ENCODE peak calls at places on chromosome 22, in eight cellular contexts. One of them, this sample, is unnamed.

GRCh38 chr22:24156915-24157782 is 24.1 kb upstream of the SUSD2 start:
- DNase-seq in mucosa of descending colon: peak; percentile 96
- DNase-seq in heart left ventricle: peak; percentile 91
- DNase-seq in RWPE1: peak; percentile 71
- DNase-seq in H1: peak; percentile 80
- DNase-seq in GM20000: peak; percentile 96
- DNase-seq in A549: peak; percentile 86
- DNase-seq in CD8-positive, alpha-beta T cell: peak; percentile 91
- DNase-seq in this sample: peak; percentile 94

GRCh38 chr22:36644333-36644757 is 59.2 kb downstream of the CACNG2 start:
- DNase-seq in CD8-positive, alpha-beta T cell: no peak
- DNase-seq in heart left ventricle: no peak
- DNase-seq in A549: peak; percentile 69
- DNase-seq in mucosa of descending colon: no peak
- DNase-seq in RWPE1: peak; percentile 72
- DNase-seq in GM20000: peak; percentile 34
- DNase-seq in H1: no peak
- DNase-seq in this sample: peak; percentile 28

GRCh38 chr22:28316014-28316413 is 363.6 kb downstream of the TTC28 start:
- DNase-seq in mucosa of descending colon: no peak
- DNase-seq in heart left ventricle: no peak
- DNase-seq in GM20000: no peak
- DNase-seq in H1: no peak
- DNase-seq in RWPE1: no peak
- DNase-seq in CD8-positive, alpha-beta T cell: no peak
- DNase-seq in A549: no peak
- DNase-seq in this sample: no peak

GRCh38 chr22:26590525-26590858 is 560 bp upstream of the TPST2 start:
- DNase-seq in CD8-positive, alpha-beta T cell: no peak
- DNase-seq in heart left ventricle: no peak
- DNase-seq in mucosa of descending colon: no peak
- DNase-seq in RWPE1: no peak
- DNase-seq in A549: no peak
- DNase-seq in GM20000: no peak
- DNase-seq in H1: no peak
- DNase-seq in this sample: no peak

GRCh38 chr22:29275167-29275566 is 7.1 kb downstream of the EWSR1 start:
- DNase-seq in GM20000: no peak
- DNase-seq in mucosa of descending colon: no peak
- DNase-seq in A549: no peak
- DNase-seq in H1: no peak
- DNase-seq in CD8-positive, alpha-beta T cell: no peak
- DNase-seq in RWPE1: no peak
- DNase-seq in heart left ventricle: no peak
- DNase-seq in this sample: no peak

GRCh38 chr22:23789121-23789520 is 2.4 kb downstream of the SMARCB1 start:
- DNase-seq in heart left ventricle: peak; percentile 10
- DNase-seq in GM20000: peak; percentile 1
- DNase-seq in H1: no peak
- DNase-seq in mucosa of descending colon: no peak
- DNase-seq in RWPE1: no peak
- DNase-seq in A549: no peak
- DNase-seq in CD8-positive, alpha-beta T cell: no peak
- DNase-seq in this sample: no peak

GRCh38 chr22:17965538-17966402 is 58.6 kb downstream of the MICAL3 start:
- DNase-seq in RWPE1: no peak
- DNase-seq in GM20000: no peak
- DNase-seq in H1: no peak
- DNase-seq in heart left ventricle: no peak
- DNase-seq in CD8-positive, alpha-beta T cell: no peak
- DNase-seq in mucosa of descending colon: no peak
- DNase-seq in A549: no peak
- DNase-seq in this sample: no peak

GRCh38 chr22:35761037-35761436 is 43.4 kb downstream of the APOL5 start:
- DNase-seq in CD8-positive, alpha-beta T cell: no peak
- DNase-seq in A549: peak; percentile 33
- DNase-seq in mucosa of descending colon: no peak
- DNase-seq in RWPE1: no peak
- DNase-seq in heart left ventricle: no peak
- DNase-seq in H1: no peak
- DNase-seq in GM20000: no peak
- DNase-seq in this sample: no peak

GRCh38 chr22:38196791-38197429 is 4.9 kb upstream of the MAFF start:
- DNase-seq in heart left ventricle: no peak
- DNase-seq in mucosa of descending colon: no peak
- DNase-seq in A549: no peak
- DNase-seq in GM20000: no peak
- DNase-seq in H1: no peak
- DNase-seq in CD8-positive, alpha-beta T cell: no peak
- DNase-seq in RWPE1: no peak
- DNase-seq in this sample: no peak

GRCh38 chr22:41488076-41488475 is 19.2 kb downstream of the ACO2 start:
- DNase-seq in GM20000: no peak
- DNase-seq in heart left ventricle: no peak
- DNase-seq in RWPE1: no peak
- DNase-seq in H1: no peak
- DNase-seq in CD8-positive, alpha-beta T cell: no peak
- DNase-seq in mucosa of descending colon: no peak
- DNase-seq in A549: no peak
- DNase-seq in this sample: no peak

GRCh38 chr22:46425011-46425410 is 89.5 kb downstream of the TRMU start:
- DNase-seq in H1: no peak
- DNase-seq in GM20000: no peak
- DNase-seq in A549: no peak
- DNase-seq in mucosa of descending colon: no peak
- DNase-seq in heart left ventricle: no peak
- DNase-seq in RWPE1: no peak
- DNase-seq in CD8-positive, alpha-beta T cell: no peak
- DNase-seq in this sample: no peak

GRCh38 chr22:36369922-36370781 is 17.6 kb downstream of the MYH9 start:
- DNase-seq in mucosa of descending colon: peak; percentile 81
- DNase-seq in RWPE1: no peak
- DNase-seq in A549: peak; percentile 58
- DNase-seq in H1: no peak
- DNase-seq in heart left ventricle: no peak
- DNase-seq in GM20000: no peak
- DNase-seq in CD8-positive, alpha-beta T cell: no peak
- DNase-seq in this sample: no peak

GRCh38 chr22:26558246-26558895 is 31.6 kb downstream of the TPST2 start:
- DNase-seq in GM20000: no peak
- DNase-seq in A549: no peak
- DNase-seq in H1: no peak
- DNase-seq in RWPE1: no peak
- DNase-seq in heart left ventricle: no peak
- DNase-seq in CD8-positive, alpha-beta T cell: no peak
- DNase-seq in mucosa of descending colon: no peak
- DNase-seq in this sample: no peak

GRCh38 chr22:28154856-28155255 is 235.8 kb upstream of the PITPNB start:
- DNase-seq in A549: no peak
- DNase-seq in RWPE1: no peak
- DNase-seq in heart left ventricle: no peak
- DNase-seq in mucosa of descending colon: no peak
- DNase-seq in H1: no peak
- DNase-seq in GM20000: no peak
- DNase-seq in CD8-positive, alpha-beta T cell: no peak
- DNase-seq in this sample: no peak

GRCh38 chr22:48103126-48103875 is 1340.9 kb downstream of the TBC1D22A start:
- DNase-seq in RWPE1: no peak
- DNase-seq in mucosa of descending colon: no peak
- DNase-seq in CD8-positive, alpha-beta T cell: no peak
- DNase-seq in heart left ventricle: no peak
- DNase-seq in GM20000: no peak
- DNase-seq in H1: no peak
- DNase-seq in A549: no peak
- DNase-seq in this sample: no peak

GRCh38 chr22:36340621-36341020 is 47.1 kb downstream of the MYH9 start:
- DNase-seq in GM20000: no peak
- DNase-seq in CD8-positive, alpha-beta T cell: no peak
- DNase-seq in RWPE1: no peak
- DNase-seq in heart left ventricle: no peak
- DNase-seq in mucosa of descending colon: no peak
- DNase-seq in A549: no peak
- DNase-seq in H1: no peak
- DNase-seq in this sample: no peak

GRCh38 chr22:48173061-48173849 is 1410.8 kb downstream of the TBC1D22A start:
- DNase-seq in heart left ventricle: no peak
- DNase-seq in GM20000: no peak
- DNase-seq in mucosa of descending colon: no peak
- DNase-seq in CD8-positive, alpha-beta T cell: no peak
- DNase-seq in H1: no peak
- DNase-seq in RWPE1: no peak
- DNase-seq in A549: no peak
- DNase-seq in this sample: no peak

GRCh38 chr22:36384766-36385400 is 2.9 kb downstream of the MYH9 start:
- DNase-seq in H1: no peak
- DNase-seq in CD8-positive, alpha-beta T cell: peak; percentile 69
- DNase-seq in mucosa of descending colon: no peak
- DNase-seq in A549: no peak
- DNase-seq in GM20000: no peak
- DNase-seq in RWPE1: no peak
- DNase-seq in heart left ventricle: no peak
- DNase-seq in this sample: no peak

GRCh38 chr22:47300698-47301405 is 538.4 kb downstream of the TBC1D22A start:
- DNase-seq in CD8-positive, alpha-beta T cell: no peak
- DNase-seq in heart left ventricle: no peak
- DNase-seq in GM20000: no peak
- DNase-seq in mucosa of descending colon: no peak
- DNase-seq in H1: no peak
- DNase-seq in A549: no peak
- DNase-seq in RWPE1: no peak
- DNase-seq in this sample: no peak

GRCh38 chr22:44357296-44357961 is 44.7 kb upstream of the SHISAL1 start:
- DNase-seq in GM20000: no peak
- DNase-seq in CD8-positive, alpha-beta T cell: no peak
- DNase-seq in RWPE1: no peak
- DNase-seq in A549: no peak
- DNase-seq in H1: no peak
- DNase-seq in heart left ventricle: no peak
- DNase-seq in mucosa of descending colon: peak; percentile 12
- DNase-seq in this sample: no peak
- TF ChIP-seq CTCF in GM20000: no peak
- TF ChIP-seq CTCF in CD8-positive, alpha-beta T cell: no peak
- TF ChIP-seq CTCF in RWPE1: no peak
- TF ChIP-seq CTCF in A549: no peak
- TF ChIP-seq CTCF in H1: peak; percentile 66
- TF ChIP-seq CTCF in heart left ventricle: no peak
- TF ChIP-seq CTCF in mucosa of descending colon: no peak
- TF ChIP-seq CTCF in this sample: no peak

GRCh38 chr22:42878561-42879305 is 21.7 kb upstream of the ARFGAP3 start:
- DNase-seq in heart left ventricle: peak; percentile 57
- DNase-seq in A549: no peak
- DNase-seq in RWPE1: no peak
- DNase-seq in mucosa of descending colon: peak; percentile 34
- DNase-seq in CD8-positive, alpha-beta T cell: no peak
- DNase-seq in GM20000: no peak
- DNase-seq in H1: no peak
- DNase-seq in this sample: no peak

GRCh38 chr22:42879371-42880021 is 22.4 kb upstream of the ARFGAP3 start:
- DNase-seq in H1: no peak
- DNase-seq in GM20000: no peak
- DNase-seq in A549: no peak
- DNase-seq in heart left ventricle: peak; percentile 18
- DNase-seq in mucosa of descending colon: peak; percentile 29
- DNase-seq in CD8-positive, alpha-beta T cell: no peak
- DNase-seq in RWPE1: no peak
- DNase-seq in this sample: no peak

GRCh38 chr22:42881982-42882656 is 25.0 kb upstream of the ARFGAP3 start:
- DNase-seq in GM20000: no peak
- DNase-seq in H1: no peak
- DNase-seq in CD8-positive, alpha-beta T cell: no peak
- DNase-seq in A549: no peak
- DNase-seq in mucosa of descending colon: no peak
- DNase-seq in heart left ventricle: no peak
- DNase-seq in RWPE1: no peak
- DNase-seq in this sample: no peak

GRCh38 chr22:42881298-42881697 is 24.2 kb upstream of the ARFGAP3 start:
- DNase-seq in mucosa of descending colon: no peak
- DNase-seq in RWPE1: no peak
- DNase-seq in heart left ventricle: no peak
- DNase-seq in A549: no peak
- DNase-seq in H1: no peak
- DNase-seq in CD8-positive, alpha-beta T cell: no peak
- DNase-seq in GM20000: no peak
- DNase-seq in this sample: no peak

DNA sequence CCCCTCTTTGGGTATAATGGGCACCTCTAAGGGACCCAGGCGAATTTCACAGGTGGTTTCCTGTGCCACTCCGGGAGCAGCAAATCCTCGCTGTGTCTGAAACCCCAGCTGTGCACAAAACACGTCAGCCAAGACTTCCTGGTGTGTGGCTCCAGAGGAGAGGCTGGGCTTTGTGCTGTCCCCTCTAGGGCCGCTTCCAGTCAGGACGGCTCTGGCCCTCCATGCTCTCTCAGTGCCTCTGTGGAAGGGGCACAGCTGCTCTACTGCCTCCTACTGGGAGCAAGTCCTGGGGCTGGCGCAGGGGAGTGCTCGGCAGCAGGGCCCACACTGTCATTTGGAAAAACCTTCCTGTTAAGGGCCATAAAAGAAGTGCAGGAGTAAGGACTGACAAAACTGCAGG is 23.7 kb upstream of the ARFGAP3 start:
- DNase-seq in GM20000: no peak
- DNase-seq in mucosa of descending colon: no peak
- DNase-seq in A549: no peak
- DNase-seq in H1: no peak
- DNase-seq in CD8-positive, alpha-beta T cell: no peak
- DNase-seq in RWPE1: no peak
- DNase-seq in heart left ventricle: no peak
- DNase-seq in this sample: no peak
- TF ChIP-seq CTCF in GM20000: no peak
- TF ChIP-seq CTCF in mucosa of descending colon: no peak
- TF ChIP-seq CTCF in A549: peak; percentile 17
- TF ChIP-seq CTCF in H1: peak; percentile 66
- TF ChIP-seq CTCF in CD8-positive, alpha-beta T cell: no peak
- TF ChIP-seq CTCF in RWPE1: no peak
- TF ChIP-seq CTCF in heart left ventricle: peak; percentile 17
- TF ChIP-seq CTCF in this sample: peak; percentile 17

GRCh38 chr22:50473088-50473487 is 1.7 kb downstream of the SBF1 start:
- DNase-seq in A549: peak; percentile 41
- DNase-seq in GM20000: no peak
- DNase-seq in CD8-positive, alpha-beta T cell: peak; percentile 50
- DNase-seq in H1: no peak
- DNase-seq in heart left ventricle: no peak
- DNase-seq in RWPE1: no peak
- DNase-seq in mucosa of descending colon: peak; percentile 58
- DNase-seq in this sample: no peak
- TF ChIP-seq CTCF in A549: peak; percentile 8
- TF ChIP-seq CTCF in GM20000: peak; percentile 36
- TF ChIP-seq CTCF in CD8-positive, alpha-beta T cell: peak; percentile 43
- TF ChIP-seq CTCF in H1: peak; percentile 65
- TF ChIP-seq CTCF in heart left ventricle: no peak
- TF ChIP-seq CTCF in RWPE1: no peak
- TF ChIP-seq CTCF in mucosa of descending colon: no peak
- TF ChIP-seq CTCF in this sample: peak; percentile 51

DNA sequence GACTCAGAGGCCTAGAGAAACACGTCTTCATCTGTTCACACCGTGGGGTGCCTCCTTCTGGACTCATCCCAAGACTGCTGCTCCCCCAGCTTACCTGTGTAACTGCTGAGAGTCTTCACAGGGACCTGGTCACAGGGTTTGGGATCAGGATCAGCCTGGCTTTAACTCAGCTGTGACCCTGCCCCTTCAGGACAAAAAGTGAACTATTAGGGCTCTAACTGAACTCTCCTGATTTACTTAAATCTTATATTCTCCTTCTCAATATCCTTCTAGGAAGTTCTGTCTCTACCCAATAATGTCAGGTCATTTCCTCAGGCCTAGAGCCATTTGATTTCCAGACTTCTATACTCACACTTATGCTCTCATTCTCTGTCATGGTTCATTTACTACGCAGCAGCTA is 108.4 kb downstream of the ZNF280B start:
- DNase-seq in RWPE1: no peak
- DNase-seq in GM20000: no peak
- DNase-seq in mucosa of descending colon: no peak
- DNase-seq in A549: no peak
- DNase-seq in heart left ventricle: no peak
- DNase-seq in H1: no peak
- DNase-seq in CD8-positive, alpha-beta T cell: no peak
- DNase-seq in this sample: no peak
- TF ChIP-seq CTCF in RWPE1: no peak
- TF ChIP-seq CTCF in GM20000: no peak
- TF ChIP-seq CTCF in mucosa of descending colon: no peak
- TF ChIP-seq CTCF in A549: no peak
- TF ChIP-seq CTCF in heart left ventricle: no peak
- TF ChIP-seq CTCF in H1: peak; percentile 29
- TF ChIP-seq CTCF in CD8-positive, alpha-beta T cell: no peak
- TF ChIP-seq CTCF in this sample: no peak